ENCODE peak calls at places on chromosomes 3 and 15, in five cellular contexts. E, R, B, O and N are unnamed samples.

GRCh38 chr3:73511555-73511954 is 113.2 kb downstream of the PDZRN3 start:
- DNase-seq in E (no peak), B (no peak), R (no peak), O (no peak), N (no peak)

GRCh38 chr3:183437060-183437459 is 8.6 kb upstream of the MCF2L2 start:
- DNase-seq in B (no peak), O (no peak), R (no peak), E (peak), N (no peak)

GRCh38 chr3:149539491-149539890 is 65.0 kb downstream of the TM4SF4 start:
- DNase-seq in E (no peak), B (no peak), O (no peak), R (no peak), N (no peak)

GRCh38 chr15:100690032-100690785 is 87.8 kb downstream of the ASB7 start:
- DNase-seq in E (no peak), B (no peak), R (no peak), O (no peak), N (no peak)

GRCh38 chr15:79609501-79609900 is 177.4 kb downstream of the MINAR1 start:
- DNase-seq in O (no peak), E (no peak), R (no peak), B (no peak), N (no peak)

GRCh38 chr15:40441012-40441735 is 421 bp downstream of the BAHD1 start:
- DNase-seq in E (no peak), O (peak), B (no peak), R (no peak), N (peak)

GRCh38 chr3:129985113-129985512 is 10.6 kb downstream of the TRH start:
- DNase-seq in B (no peak), R (no peak), O (peak), E (no peak), N (no peak)

GRCh38 chr3:133843634-133844033 is 38.0 kb downstream of the SRPRB start:
- DNase-seq in O (peak), R (peak), E (no peak), B (no peak), N (no peak)